ENCODE peak calls at places on chromosomes 4 and X, in seven cellular contexts. U is HS-27A; P is activated CD4-positive, alpha-beta T cell treated with anti-CD3 and anti-CD28 coated beads for 4 hours; D is ascending aorta; O is NCI-H2227 treated with DMSO at 0.1 percent for 48 hours; Y is HFF-Myc; M is ecto neural progenitor cell. C is an unnamed sample.

GRCh38 chr4:139501117-139501516 is 47.2 kb downstream of the RAB33B start:
- DNase-seq in M (no peak), Y (no peak), U (no peak), P (no peak), D (no peak), O (no peak), C (no peak)

GRCh38 chr4:34826660-34827059 is 1417.7 kb downstream of the ARAP2 start:
- DNase-seq in U (no peak), O (no peak), Y (no peak), D (no peak), M (no peak), P (no peak), C (no peak)

GRCh38 chr4:107408968-107409367 is 311.1 kb downstream of the PAPSS1 start:
- DNase-seq in M (no peak), D (no peak), O (no peak), U (no peak), Y (no peak), P (no peak), C (no peak)

GRCh38 chrX:65668362-65669310 is 1.2 kb downstream of the MSN start:
- DNase-seq in Y (no peak), O (no peak), U (peak), P (peak), D (peak), M (peak), C (no peak)

GRCh38 chrX:134622813-134623185 is 35.5 kb downstream of the PLAC1 start:
- DNase-seq in U (no peak), Y (no peak), P (no peak), O (no peak), M (no peak), D (no peak), C (no peak)

GRCh38 chr4:16667464-16667863 is 231.0 kb downstream of the LDB2 start:
- DNase-seq in O (no peak), P (no peak), M (no peak), U (peak), Y (peak), D (no peak), C (no peak)

GRCh38 chrX:136880452-136881013 is at the start of gene RBMX:
- DNase-seq in D (peak), Y (peak), M (peak), U (peak), P (peak), O (peak), C (peak)

GRCh38 chr4:152773953-152774352 is 5.6 kb downstream of the TIGD4 start:
- DNase-seq in P (no peak), O (no peak), D (no peak), Y (no peak), U (no peak), M (no peak), C (no peak)

GRCh38 chr4:73593631-73594241 is 26.5 kb downstream of the RASSF6 start:
- DNase-seq in O (no peak), P (no peak), D (no peak), Y (no peak), M (no peak), U (no peak), C (no peak)

GRCh38 chr4:7966281-7967062 is 26.8 kb upstream of the AFAP1 start:
- DNase-seq in M (no peak), Y (no peak), P (no peak), U (no peak), O (no peak), D (no peak), C (no peak)

C was measured in GM12864.